ENCODE peak calls at places on chromosomes 13 and 19, in eight cellular contexts. O is stimulated activated effector memory CD8-positive, alpha-beta T cell treated with anti-CD3 and anti-CD28 coated beads, Interleukin-12 subunit alpha, Interleukin-12 subunit beta, amount 100 ng/mL, for 72 hours; J is T-helper 22 cell; B is dorsolateral prefrontal cortex; F is non-pigmented ciliary epithelial cell; Y is activated naive CD4-positive, alpha-beta T cell; T is EL; N is pons. M is an unnamed sample.

GRCh38 chr13:45851171-45851889 is at the start of gene SIAH3:
- DNase-seq in T (peak; percentile 9), Y (no peak), N (no peak), O (no peak), B (peak; percentile 11), J (no peak), F (peak; percentile 13), M (no peak)

GRCh38 chr13:104140557-104140956 is 1074.3 kb upstream of the SLC10A2 start:
- DNase-seq in F (peak; percentile 49), T (no peak), J (no peak), B (no peak), Y (no peak), N (no peak), O (no peak), M (no peak)

GRCh38 chr13:109665781-109666249 is 120.6 kb downstream of the IRS2 start:
- DNase-seq in T (no peak), N (no peak), J (no peak), F (no peak), B (no peak), O (no peak), Y (no peak), M (no peak)

GRCh38 chr13:77832339-77833100 is 86.1 kb downstream of the EDNRB start:
- DNase-seq in F (no peak), O (no peak), N (peak; percentile 89), Y (no peak), J (no peak), T (no peak), B (no peak), M (no peak)

GRCh38 chr19:52689804-52690394 is 44.9 kb downstream of the ZNF611 start:
- DNase-seq in F (no peak), Y (peak; percentile 3), B (peak; percentile 45), J (peak; percentile 19), T (no peak), O (peak; percentile 24), N (no peak), M (no peak)

GRCh38 chr19:17526922-17527321 is 15.5 kb downstream of the PGLS start:
- DNase-seq in N (no peak), Y (no peak), T (no peak), O (no peak), J (no peak), B (no peak), F (no peak), M (no peak)

GRCh38 chr19:34733266-34733825 is 697 bp upstream of the ZNF181 start:
- DNase-seq in Y (no peak), F (no peak), O (no peak), B (no peak), T (no peak), N (no peak), J (peak; percentile 8), M (no peak)

GRCh38 chr13:75771818-75772217 is 135.7 kb downstream of the LMO7 start:
- DNase-seq in F (peak; percentile 63), B (no peak), T (peak; percentile 84), N (no peak), J (no peak), O (no peak), Y (no peak), M (no peak)

GRCh38 chr19:3543150-3544053 is 4.4 kb downstream of the TEKTIP1 start:
- DNase-seq in T (no peak), B (no peak), J (no peak), O (no peak), N (peak; percentile 76), Y (no peak), F (no peak), M (no peak)

GRCh38 chr19:17073869-17074627 is 1.2 kb downstream of the HAUS8 start:
- DNase-seq in N (no peak), J (no peak), Y (no peak), F (no peak), O (no peak), T (peak; percentile 38), B (no peak), M (no peak)

GRCh38 chr19:38932425-38933179 is 1.9 kb downstream of the MRPS12 start:
- DNase-seq in F (no peak), N (peak; percentile 16), O (no peak), T (peak; percentile 43), J (no peak), B (no peak), Y (no peak), M (no peak)

GRCh38 chr13:98874029-98874397 is 103.9 kb downstream of the DOCK9 start:
- DNase-seq in F (no peak), J (no peak), B (no peak), N (no peak), T (no peak), O (no peak), Y (no peak), M (no peak)

GRCh38 chr19:47609885-47610545 is 1.1 kb downstream of the BICRA start:
- DNase-seq in J (peak; percentile 22), O (peak; percentile 18), Y (peak; percentile 11), N (no peak), B (peak; percentile 48), T (peak; percentile 61), F (no peak), M (no peak)

GRCh38 chr19:18859676-18860301 is 28.0 kb downstream of the UPF1 start:
- DNase-seq in F (no peak), T (no peak), J (no peak), O (no peak), N (no peak), B (peak; percentile 73), Y (no peak), M (no peak)

GRCh38 chr13:101397742-101398141 is 18.6 kb downstream of the NALCN start:
- DNase-seq in B (no peak), T (peak; percentile 94), F (peak; percentile 73), J (no peak), O (no peak), Y (no peak), N (no peak), M (no peak)

GRCh38 chr19:17415107-17415506 is 4.7 kb upstream of the MVB12A start:
- DNase-seq in T (no peak), F (no peak), Y (no peak), N (no peak), O (no peak), B (no peak), J (no peak), M (no peak)

GRCh38 chr19:33214621-33215020 is 11.0 kb downstream of the SLC7A10 start:
- DNase-seq in T (peak; percentile 21), N (no peak), J (no peak), F (no peak), Y (no peak), O (no peak), B (no peak), M (no peak)

GRCh38 chr13:97810152-97810551 is 143.3 kb upstream of the IPO5 start:
- DNase-seq in N (peak; percentile 41), O (no peak), F (no peak), T (peak; percentile 3), J (no peak), Y (no peak), B (no peak), M (no peak)

GRCh38 chr19:2799273-2800020 is 14.1 kb downstream of the THOP1 start:
- DNase-seq in N (no peak), T (no peak), Y (no peak), J (no peak), O (no peak), B (no peak), F (no peak), M (no peak)

GRCh38 chr19:12769689-12770088 is 5.7 kb downstream of the HOOK2 start:
- DNase-seq in T (no peak), J (peak; percentile 56), N (no peak), B (no peak), F (no peak), O (no peak), Y (no peak), M (no peak)

GRCh38 chr13:42594577-42595571 is 20.9 kb downstream of the TNFSF11 start:
- DNase-seq in B (peak; percentile 32), Y (peak; percentile 9), T (peak; percentile 60), F (peak; percentile 37), J (no peak), N (peak; percentile 69), O (peak; percentile 17), M (no peak)

GRCh38 chr13:41565221-41565620 is 107.9 kb downstream of the RGCC start:
- DNase-seq in N (peak; percentile 87), O (no peak), J (no peak), T (peak; percentile 87), Y (no peak), B (no peak), F (peak; percentile 95), M (no peak)

GRCh38 chr13:45623516-45624090 is 8.1 kb upstream of the ERICH6B start:
- DNase-seq in T (peak; percentile 26), J (no peak), N (no peak), B (no peak), Y (no peak), O (no peak), F (no peak), M (no peak)

GRCh38 chr13:108961542-108962125 is 332.2 kb downstream of the MYO16 start:
- DNase-seq in T (peak; percentile 46), J (no peak), F (no peak), B (no peak), Y (no peak), N (peak; percentile 75), O (no peak), M (no peak)

GRCh38 chr19:1868971-1869370 is 5.6 kb upstream of the KLF16 start:
- DNase-seq in F (no peak), T (no peak), N (no peak), B (no peak), Y (no peak), J (no peak), O (no peak), M (no peak)

GRCh38 chr13:75533866-75534265 is 3.8 kb downstream of the COMMD6 start:
- DNase-seq in J (no peak), N (no peak), T (no peak), O (no peak), B (no peak), F (no peak), Y (no peak), M (no peak)

GRCh38 chr19:18298601-18299000 is 17.2 kb upstream of the JUND start:
- DNase-seq in B (no peak), F (no peak), O (no peak), N (no peak), T (no peak), Y (no peak), J (no peak), M (no peak)

GRCh38 chr19:21698215-21698614 is 69.2 kb downstream of the ZNF100 start:
- DNase-seq in N (peak; percentile 22), B (no peak), J (no peak), Y (no peak), F (peak; percentile 1), T (peak; percentile 30), O (no peak), M (no peak)

GRCh38 chr19:29263305-29264080 is 50.5 kb upstream of the UQCRFS1 start:
- DNase-seq in B (no peak), J (no peak), Y (peak; percentile 10), F (no peak), O (peak; percentile 46), N (peak; percentile 53), T (peak; percentile 41), M (no peak)

GRCh38 chr19:3590991-3591659 is 5.8 kb downstream of the GIPC3 start:
- DNase-seq in J (no peak), N (no peak), Y (no peak), T (no peak), B (no peak), F (no peak), O (no peak), M (no peak)

GRCh38 chr13:47545206-47545605 is 455.9 kb downstream of the SUCLA2 start:
- DNase-seq in O (no peak), J (no peak), F (no peak), B (no peak), T (no peak), N (peak; percentile 22), Y (no peak), M (no peak)

GRCh38 chr13:95354156-95354555 is 52.9 kb upstream of the ABCC4 start:
- DNase-seq in B (no peak), J (no peak), N (no peak), T (no peak), Y (no peak), F (no peak), O (no peak), M (no peak)

GRCh38 chr19:50417138-50417849 is 1.4 kb upstream of the SPIB start:
- DNase-seq in T (no peak), N (no peak), J (no peak), Y (no peak), F (no peak), O (no peak), B (no peak), M (no peak)

GRCh38 chr19:45758921-45759320 is 10.1 kb downstream of the SIX5 start:
- DNase-seq in F (no peak), Y (no peak), O (no peak), N (no peak), T (no peak), B (no peak), J (no peak), M (no peak)

M was measured in NCI-H1048.